ENCODE peak calls at places on chromosomes 7 and 10, in nine cellular contexts. One of them, this sample, is unnamed.

GRCh38 chr7:92260248-92260781 is 14.5 kb downstream of the ANKIB1 start:
- DNase-seq in Peyer's patch: no peak
- DNase-seq in aorta: no peak
- DNase-seq in fibroblast of lung: peak
- DNase-seq in IMR-90: peak
- DNase-seq in dorsolateral prefrontal cortex: no peak
- DNase-seq in prostate gland: no peak
- DNase-seq in neural progenitor cell: no peak
- DNase-seq in kidney: no peak
- DNase-seq in this sample: peak

GRCh38 chr10:121078672-121079102 is 227.5 kb downstream of the WDR11 start:
- DNase-seq in prostate gland: peak
- DNase-seq in neural progenitor cell: no peak
- DNase-seq in fibroblast of lung: no peak
- DNase-seq in Peyer's patch: peak
- DNase-seq in kidney: no peak
- DNase-seq in IMR-90: no peak
- DNase-seq in aorta: no peak
- DNase-seq in dorsolateral prefrontal cortex: no peak
- DNase-seq in this sample: peak

GRCh38 chr7:24328050-24328449 is 44.1 kb downstream of the NPY start:
- DNase-seq in prostate gland: no peak
- DNase-seq in Peyer's patch: no peak
- DNase-seq in kidney: no peak
- DNase-seq in dorsolateral prefrontal cortex: no peak
- DNase-seq in fibroblast of lung: peak
- DNase-seq in IMR-90: no peak
- DNase-seq in neural progenitor cell: no peak
- DNase-seq in aorta: no peak
- DNase-seq in this sample: no peak

GRCh38 chr10:30002438-30003266 is 56.7 kb downstream of the JCAD start:
- DNase-seq in neural progenitor cell: peak
- DNase-seq in dorsolateral prefrontal cortex: peak
- DNase-seq in kidney: peak
- DNase-seq in IMR-90: peak
- DNase-seq in fibroblast of lung: peak
- DNase-seq in aorta: peak
- DNase-seq in prostate gland: peak
- DNase-seq in Peyer's patch: peak
- DNase-seq in this sample: peak

GRCh38 chr7:141697211-141697871 is 4.6 kb downstream of the DENND11 start:
- DNase-seq in IMR-90: peak
- DNase-seq in fibroblast of lung: no peak
- DNase-seq in aorta: no peak
- DNase-seq in dorsolateral prefrontal cortex: peak
- DNase-seq in Peyer's patch: no peak
- DNase-seq in neural progenitor cell: no peak
- DNase-seq in prostate gland: no peak
- DNase-seq in kidney: no peak
- DNase-seq in this sample: no peak

GRCh38 chr7:271266-272107 is 18.5 kb upstream of the FOXL3 start:
- DNase-seq in Peyer's patch: no peak
- DNase-seq in aorta: no peak
- DNase-seq in kidney: peak
- DNase-seq in IMR-90: no peak
- DNase-seq in neural progenitor cell: no peak
- DNase-seq in dorsolateral prefrontal cortex: no peak
- DNase-seq in prostate gland: no peak
- DNase-seq in fibroblast of lung: no peak
- DNase-seq in this sample: no peak

GRCh38 chr7:139635521-139636240 is 112.2 kb downstream of the CLEC2L start:
- DNase-seq in kidney: no peak
- DNase-seq in neural progenitor cell: peak
- DNase-seq in fibroblast of lung: no peak
- DNase-seq in aorta: no peak
- DNase-seq in Peyer's patch: no peak
- DNase-seq in dorsolateral prefrontal cortex: no peak
- DNase-seq in prostate gland: no peak
- DNase-seq in IMR-90: no peak
- DNase-seq in this sample: no peak

GRCh38 chr10:77164616-77165311 is 472.8 kb downstream of the KCNMA1 start:
- DNase-seq in IMR-90: peak
- DNase-seq in aorta: no peak
- DNase-seq in Peyer's patch: no peak
- DNase-seq in fibroblast of lung: no peak
- DNase-seq in kidney: no peak
- DNase-seq in prostate gland: no peak
- DNase-seq in neural progenitor cell: no peak
- DNase-seq in dorsolateral prefrontal cortex: no peak
- DNase-seq in this sample: no peak

GRCh38 chr7:25852249-25852994 is 299.6 kb upstream of the NFE2L3 start:
- DNase-seq in fibroblast of lung: peak
- DNase-seq in dorsolateral prefrontal cortex: no peak
- DNase-seq in Peyer's patch: peak
- DNase-seq in neural progenitor cell: peak
- DNase-seq in kidney: peak
- DNase-seq in prostate gland: no peak
- DNase-seq in aorta: no peak
- DNase-seq in IMR-90: no peak
- DNase-seq in this sample: no peak

GRCh38 chr7:25856056-25856780 is 295.8 kb upstream of the NFE2L3 start:
- DNase-seq in Peyer's patch: no peak
- DNase-seq in fibroblast of lung: peak
- DNase-seq in aorta: no peak
- DNase-seq in prostate gland: no peak
- DNase-seq in dorsolateral prefrontal cortex: no peak
- DNase-seq in kidney: no peak
- DNase-seq in IMR-90: peak
- DNase-seq in neural progenitor cell: peak
- DNase-seq in this sample: no peak

GRCh38 chr7:25854059-25854458 is 297.9 kb upstream of the NFE2L3 start:
- DNase-seq in IMR-90: no peak
- DNase-seq in neural progenitor cell: peak
- DNase-seq in fibroblast of lung: no peak
- DNase-seq in prostate gland: no peak
- DNase-seq in dorsolateral prefrontal cortex: no peak
- DNase-seq in kidney: no peak
- DNase-seq in Peyer's patch: no peak
- DNase-seq in aorta: no peak
- DNase-seq in this sample: no peak

GRCh38 chr7:25852995-25853713 is 298.8 kb upstream of the NFE2L3 start:
- DNase-seq in aorta: no peak
- DNase-seq in prostate gland: no peak
- DNase-seq in IMR-90: no peak
- DNase-seq in fibroblast of lung: no peak
- DNase-seq in Peyer's patch: no peak
- DNase-seq in dorsolateral prefrontal cortex: no peak
- DNase-seq in kidney: no peak
- DNase-seq in neural progenitor cell: no peak
- DNase-seq in this sample: no peak

GRCh38 chr7:25854608-25855497 is 297.1 kb upstream of the NFE2L3 start:
- DNase-seq in Peyer's patch: peak
- DNase-seq in prostate gland: no peak
- DNase-seq in kidney: peak
- DNase-seq in neural progenitor cell: peak
- DNase-seq in fibroblast of lung: peak
- DNase-seq in IMR-90: peak
- DNase-seq in aorta: peak
- DNase-seq in dorsolateral prefrontal cortex: peak
- DNase-seq in this sample: peak
- H3K27ac ChIP-seq in Peyer's patch: peak
- H3K27ac ChIP-seq in prostate gland: no peak
- H3K27ac ChIP-seq in kidney: no peak
- H3K27ac ChIP-seq in neural progenitor cell: no peak
- H3K27ac ChIP-seq in fibroblast of lung: peak
- H3K27ac ChIP-seq in IMR-90: no peak
- H3K27ac ChIP-seq in aorta: peak
- H3K27ac ChIP-seq in dorsolateral prefrontal cortex: no peak
- H3K27ac ChIP-seq in this sample: peak

DNA sequence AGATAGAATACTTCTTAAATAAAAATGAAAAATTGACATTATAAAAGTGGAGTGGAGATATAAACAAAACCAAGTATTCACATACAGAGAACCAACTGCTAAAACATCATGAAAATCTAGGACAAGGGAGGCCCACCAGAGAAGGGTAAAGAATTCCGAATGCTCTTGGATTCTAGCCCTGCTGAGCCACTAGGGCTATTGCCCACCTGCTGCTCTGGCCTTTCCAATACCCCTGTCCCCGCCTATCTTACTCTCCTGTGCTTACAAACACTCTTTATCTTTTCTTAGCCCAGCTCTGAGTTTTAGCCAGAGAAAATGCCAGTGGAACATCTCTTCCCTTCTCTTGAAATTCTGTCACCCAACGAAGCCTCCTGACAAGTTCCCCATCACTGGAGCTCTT is 100.3 kb downstream of the MACC1 start:
- DNase-seq in aorta: no peak
- DNase-seq in prostate gland: no peak
- DNase-seq in kidney: no peak
- DNase-seq in IMR-90: no peak
- DNase-seq in fibroblast of lung: no peak
- DNase-seq in Peyer's patch: no peak
- DNase-seq in neural progenitor cell: peak
- DNase-seq in dorsolateral prefrontal cortex: no peak
- DNase-seq in this sample: no peak
- H3K27ac ChIP-seq in aorta: no peak
- H3K27ac ChIP-seq in prostate gland: no peak
- H3K27ac ChIP-seq in kidney: no peak
- H3K27ac ChIP-seq in IMR-90: no peak
- H3K27ac ChIP-seq in fibroblast of lung: no peak
- H3K27ac ChIP-seq in Peyer's patch: no peak
- H3K27ac ChIP-seq in neural progenitor cell: no peak
- H3K27ac ChIP-seq in dorsolateral prefrontal cortex: no peak
- H3K27ac ChIP-seq in this sample: no peak

DNA sequence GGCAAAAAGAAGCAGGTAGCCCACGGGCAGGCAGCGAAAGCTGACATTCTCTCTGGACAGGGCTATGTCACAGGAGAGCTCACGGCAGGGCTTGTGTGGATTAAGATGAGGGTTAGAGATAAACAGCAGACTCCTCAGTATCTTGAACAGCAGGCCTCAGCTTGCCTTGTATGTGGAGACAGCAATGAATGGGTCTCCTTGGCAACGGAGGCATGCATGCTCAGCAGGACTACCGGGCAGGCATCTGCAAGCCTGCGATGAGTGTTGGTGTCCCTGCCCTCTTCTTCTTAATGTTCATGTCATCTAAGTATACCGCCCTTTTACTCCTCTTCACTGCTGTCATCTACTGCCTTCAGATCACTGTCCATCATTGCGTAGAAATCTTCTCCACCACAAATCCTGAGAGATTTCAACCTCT is 81.9 kb upstream of the C1GALT1 start:
- DNase-seq in neural progenitor cell: peak
- DNase-seq in Peyer's patch: no peak
- DNase-seq in aorta: no peak
- DNase-seq in kidney: no peak
- DNase-seq in prostate gland: peak
- DNase-seq in fibroblast of lung: no peak
- DNase-seq in dorsolateral prefrontal cortex: peak
- DNase-seq in IMR-90: no peak
- DNase-seq in this sample: peak
- H3K27ac ChIP-seq in neural progenitor cell: peak
- H3K27ac ChIP-seq in Peyer's patch: no peak
- H3K27ac ChIP-seq in aorta: no peak
- H3K27ac ChIP-seq in kidney: no peak
- H3K27ac ChIP-seq in prostate gland: no peak
- H3K27ac ChIP-seq in fibroblast of lung: no peak
- H3K27ac ChIP-seq in dorsolateral prefrontal cortex: no peak
- H3K27ac ChIP-seq in IMR-90: no peak
- H3K27ac ChIP-seq in this sample: peak

GRCh38 chr7:43698461-43699255 is 30.7 kb downstream of the COA1 start:
- DNase-seq in neural progenitor cell: no peak
- DNase-seq in fibroblast of lung: peak
- DNase-seq in IMR-90: peak
- DNase-seq in kidney: no peak
- DNase-seq in Peyer's patch: no peak
- DNase-seq in aorta: no peak
- DNase-seq in prostate gland: no peak
- DNase-seq in dorsolateral prefrontal cortex: no peak
- DNase-seq in this sample: no peak
- H3K27ac ChIP-seq in neural progenitor cell: no peak
- H3K27ac ChIP-seq in fibroblast of lung: no peak
- H3K27ac ChIP-seq in IMR-90: peak
- H3K27ac ChIP-seq in kidney: no peak
- H3K27ac ChIP-seq in Peyer's patch: no peak
- H3K27ac ChIP-seq in aorta: no peak
- H3K27ac ChIP-seq in prostate gland: no peak
- H3K27ac ChIP-seq in dorsolateral prefrontal cortex: no peak
- H3K27ac ChIP-seq in this sample: no peak

DNA sequence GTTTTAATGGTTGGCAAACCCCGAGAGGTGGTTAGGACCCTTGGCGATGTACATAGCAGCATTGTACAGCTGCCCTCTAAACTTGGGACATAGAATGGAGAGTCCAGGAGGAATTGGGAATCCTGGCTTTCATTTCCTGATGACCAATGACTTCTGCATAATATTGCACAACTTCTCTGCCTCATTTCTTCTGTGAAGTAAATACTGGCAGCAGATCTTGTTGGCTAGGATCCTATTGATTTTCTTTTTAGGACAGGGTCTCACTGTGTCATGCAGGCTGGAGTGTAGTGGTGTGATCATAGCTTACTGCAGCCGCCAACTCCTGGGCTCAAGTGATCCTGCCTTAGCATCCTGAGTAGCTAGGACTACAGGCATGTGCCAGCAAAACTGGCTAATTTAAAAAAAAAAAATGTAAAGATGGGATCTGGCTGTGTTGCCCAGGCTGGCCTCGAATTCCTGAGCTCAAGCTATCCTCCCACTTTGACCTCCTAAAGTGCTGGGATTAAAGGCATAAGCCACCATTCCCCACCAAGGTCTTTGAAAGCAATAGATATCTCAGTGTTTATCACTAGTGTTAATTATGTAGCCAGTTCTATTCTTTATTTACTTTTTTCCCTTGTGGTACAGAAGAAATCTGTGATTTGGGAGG is 58.1 kb downstream of the PODXL start:
- DNase-seq in fibroblast of lung: peak
- DNase-seq in Peyer's patch: no peak
- DNase-seq in aorta: no peak
- DNase-seq in IMR-90: peak
- DNase-seq in kidney: no peak
- DNase-seq in dorsolateral prefrontal cortex: no peak
- DNase-seq in neural progenitor cell: no peak
- DNase-seq in prostate gland: no peak
- DNase-seq in this sample: no peak
- H3K27ac ChIP-seq in fibroblast of lung: no peak
- H3K27ac ChIP-seq in Peyer's patch: no peak
- H3K27ac ChIP-seq in aorta: no peak
- H3K27ac ChIP-seq in IMR-90: no peak
- H3K27ac ChIP-seq in kidney: no peak
- H3K27ac ChIP-seq in dorsolateral prefrontal cortex: peak
- H3K27ac ChIP-seq in neural progenitor cell: no peak
- H3K27ac ChIP-seq in prostate gland: no peak
- H3K27ac ChIP-seq in this sample: no peak

DNA sequence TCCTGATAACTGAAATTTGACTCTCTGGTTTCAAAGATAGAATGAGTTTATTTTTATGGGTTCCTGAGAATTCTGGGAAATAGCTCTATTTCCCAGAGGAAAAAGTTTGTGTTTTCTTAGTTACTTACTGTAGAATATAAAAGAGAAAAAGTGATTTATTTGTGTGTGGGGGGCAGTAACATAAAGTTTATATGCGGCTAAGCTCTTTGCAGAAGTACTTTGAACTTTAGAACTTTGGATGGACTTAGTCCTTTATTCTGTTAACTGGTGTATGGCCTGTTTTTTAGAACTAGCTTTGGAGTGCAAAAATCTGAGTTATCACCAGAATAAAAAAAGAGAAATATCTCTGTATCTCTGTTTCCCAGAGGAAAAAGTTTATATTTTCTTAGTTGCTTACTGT is 157.2 kb downstream of the BBS9 start:
- DNase-seq in fibroblast of lung: no peak
- DNase-seq in IMR-90: no peak
- DNase-seq in Peyer's patch: no peak
- DNase-seq in prostate gland: no peak
- DNase-seq in neural progenitor cell: no peak
- DNase-seq in aorta: no peak
- DNase-seq in dorsolateral prefrontal cortex: no peak
- DNase-seq in kidney: no peak
- DNase-seq in this sample: no peak
- H3K27ac ChIP-seq in fibroblast of lung: no peak
- H3K27ac ChIP-seq in IMR-90: no peak
- H3K27ac ChIP-seq in Peyer's patch: no peak
- H3K27ac ChIP-seq in prostate gland: no peak
- H3K27ac ChIP-seq in neural progenitor cell: no peak
- H3K27ac ChIP-seq in aorta: no peak
- H3K27ac ChIP-seq in dorsolateral prefrontal cortex: no peak
- H3K27ac ChIP-seq in kidney: no peak
- H3K27ac ChIP-seq in this sample: no peak